ENCODE peak calls at places on chromosomes 12 and 14, in four cellular contexts. One of them, this sample, is unnamed.

GRCh38 chr14:50303744-50304471 is 8.1 kb downstream of the L2HGDH start:
- DNase-seq in Panc1: no peak
- DNase-seq in HCT116: no peak
- DNase-seq in GM23338: no peak
- DNase-seq in this sample: peak

GRCh38 chr12:110667671-110668070 is 21.2 kb downstream of the HVCN1 start:
- DNase-seq in Panc1: no peak
- DNase-seq in HCT116: no peak
- DNase-seq in GM23338: no peak
- DNase-seq in this sample: no peak

GRCh38 chr12:34386016-34386415 is 363.7 kb downstream of the ALG10 start:
- DNase-seq in GM23338: no peak
- DNase-seq in HCT116: no peak
- DNase-seq in Panc1: no peak
- DNase-seq in this sample: no peak

GRCh38 chr12:51848843-51849735 is 571 bp upstream of the FIGNL2 start:
- DNase-seq in Panc1: no peak
- DNase-seq in GM23338: peak
- DNase-seq in HCT116: no peak
- DNase-seq in this sample: no peak

GRCh38 chr12:131883521-131883900 is 10.9 kb upstream of the ULK1 start:
- DNase-seq in Panc1: no peak
- DNase-seq in HCT116: no peak
- DNase-seq in GM23338: no peak
- DNase-seq in this sample: no peak

GRCh38 chr12:4679711-4680110 is 30.8 kb downstream of the NDUFA9 start:
- DNase-seq in HCT116: no peak
- DNase-seq in Panc1: no peak
- DNase-seq in GM23338: no peak
- DNase-seq in this sample: no peak

GRCh38 chr14:95253039-95253620 is 66.6 kb downstream of the CLMN start:
- DNase-seq in HCT116: no peak
- DNase-seq in GM23338: no peak
- DNase-seq in Panc1: no peak
- DNase-seq in this sample: no peak

GRCh38 chr12:128076188-128076587 is 190.8 kb upstream of the TMEM132C start:
- DNase-seq in HCT116: no peak
- DNase-seq in GM23338: no peak
- DNase-seq in Panc1: peak
- DNase-seq in this sample: no peak

GRCh38 chr14:20714593-20715250 is 26.2 kb downstream of the ANG start:
- DNase-seq in HCT116: no peak
- DNase-seq in Panc1: no peak
- DNase-seq in GM23338: no peak
- DNase-seq in this sample: peak

GRCh38 chr12:101475751-101476305 is 692 bp downstream of the SPIC start:
- DNase-seq in GM23338: no peak
- DNase-seq in Panc1: no peak
- DNase-seq in HCT116: no peak
- DNase-seq in this sample: no peak

GRCh38 chr14:44339256-44339655 is 167.8 kb downstream of the FSCB start:
- DNase-seq in Panc1: no peak
- DNase-seq in HCT116: no peak
- DNase-seq in GM23338: no peak
- DNase-seq in this sample: no peak

GRCh38 chr14:97456958-97457357 is 659.8 kb downstream of the VRK1 start:
- DNase-seq in Panc1: no peak
- DNase-seq in GM23338: no peak
- DNase-seq in HCT116: no peak
- DNase-seq in this sample: no peak

GRCh38 chr14:90522585-90523191 is 125.9 kb downstream of the CALM1 start:
- DNase-seq in GM23338: no peak
- DNase-seq in HCT116: no peak
- DNase-seq in Panc1: no peak
- DNase-seq in this sample: no peak

GRCh38 chr12:12628013-12628412 is 16.3 kb downstream of the CREBL2 start:
- DNase-seq in Panc1: no peak
- DNase-seq in GM23338: no peak
- DNase-seq in HCT116: no peak
- DNase-seq in this sample: no peak

GRCh38 chr12:116922194-116922897 is 11.6 kb downstream of the FBXW8 start:
- DNase-seq in GM23338: no peak
- DNase-seq in HCT116: no peak
- DNase-seq in Panc1: no peak
- DNase-seq in this sample: no peak

GRCh38 chr14:67879026-67879425 is 59.4 kb downstream of the RAD51B start:
- DNase-seq in HCT116: no peak
- DNase-seq in GM23338: no peak
- DNase-seq in Panc1: no peak
- DNase-seq in this sample: no peak

GRCh38 chr12:95304673-95305198 is 87.1 kb downstream of the VEZT start:
- DNase-seq in Panc1: no peak
- DNase-seq in GM23338: no peak
- DNase-seq in HCT116: no peak
- DNase-seq in this sample: no peak

GRCh38 chr12:76799362-76799761 is 35.4 kb downstream of the ZDHHC17 start:
- DNase-seq in GM23338: no peak
- DNase-seq in Panc1: no peak
- DNase-seq in HCT116: no peak
- DNase-seq in this sample: no peak

GRCh38 chr12:116990971-116991966 is 80.5 kb downstream of the FBXW8 start:
- DNase-seq in Panc1: no peak
- DNase-seq in HCT116: no peak
- DNase-seq in GM23338: no peak
- DNase-seq in this sample: no peak

GRCh38 chr12:68158427-68158826 is 1.1 kb downstream of the IFNG start:
- DNase-seq in HCT116: peak
- DNase-seq in GM23338: peak
- DNase-seq in Panc1: no peak
- DNase-seq in this sample: peak

GRCh38 chr14:22870811-22871199 is 735 bp upstream of the LRP10 start:
- DNase-seq in GM23338: no peak
- DNase-seq in HCT116: no peak
- DNase-seq in Panc1: no peak
- DNase-seq in this sample: no peak

GRCh38 chr14:75906680-75907280 is 75.0 kb downstream of the TGFB3 start:
- DNase-seq in GM23338: peak
- DNase-seq in Panc1: peak
- DNase-seq in HCT116: peak
- DNase-seq in this sample: peak

GRCh38 chr14:57533214-57533613 is 39.6 kb upstream of the CCDC198 start:
- DNase-seq in GM23338: peak
- DNase-seq in HCT116: peak
- DNase-seq in Panc1: peak
- DNase-seq in this sample: peak

GRCh38 chr14:77243853-77244252 is 27.2 kb downstream of the NGB start:
- DNase-seq in Panc1: no peak
- DNase-seq in HCT116: no peak
- DNase-seq in GM23338: no peak
- DNase-seq in this sample: peak

GRCh38 chr14:80477388-80478160 is 266.3 kb upstream of the DIO2 start:
- DNase-seq in HCT116: no peak
- DNase-seq in GM23338: no peak
- DNase-seq in Panc1: no peak
- DNase-seq in this sample: no peak

GRCh38 chr12:98671459-98671858 is 26.4 kb downstream of the APAF1 start:
- DNase-seq in GM23338: no peak
- DNase-seq in Panc1: no peak
- DNase-seq in HCT116: no peak
- DNase-seq in this sample: no peak

GRCh38 chr12:68378859-68379628 is 46.9 kb upstream of the MDM1 start:
- DNase-seq in Panc1: no peak
- DNase-seq in HCT116: no peak
- DNase-seq in GM23338: no peak
- DNase-seq in this sample: peak

GRCh38 chr12:111447571-111448265 is 42.0 kb downstream of the SH2B3 start:
- DNase-seq in HCT116: no peak
- DNase-seq in GM23338: no peak
- DNase-seq in Panc1: no peak
- DNase-seq in this sample: no peak

GRCh38 chr12:129081755-129082250 is 228.5 kb downstream of the GLT1D1 start:
- DNase-seq in HCT116: no peak
- DNase-seq in Panc1: no peak
- DNase-seq in GM23338: no peak
- DNase-seq in this sample: no peak

GRCh38 chr12:129762436-129762835 is 141.4 kb downstream of the TMEM132D start:
- DNase-seq in GM23338: no peak
- DNase-seq in Panc1: no peak
- DNase-seq in HCT116: no peak
- DNase-seq in this sample: no peak

GRCh38 chr12:12016284-12017100 is 54.2 kb upstream of the BCL2L14 start:
- DNase-seq in GM23338: no peak
- DNase-seq in Panc1: no peak
- DNase-seq in HCT116: no peak
- DNase-seq in this sample: no peak

GRCh38 chr12:91681751-91682150 is 463.9 kb downstream of the BTG1 start:
- DNase-seq in GM23338: no peak
- DNase-seq in Panc1: no peak
- DNase-seq in HCT116: no peak
- DNase-seq in this sample: no peak

GRCh38 chr12:31626270-31626669 is 33.2 kb upstream of the ETFBKMT start:
- DNase-seq in GM23338: no peak
- DNase-seq in HCT116: no peak
- DNase-seq in Panc1: no peak
- DNase-seq in this sample: no peak

DNA sequence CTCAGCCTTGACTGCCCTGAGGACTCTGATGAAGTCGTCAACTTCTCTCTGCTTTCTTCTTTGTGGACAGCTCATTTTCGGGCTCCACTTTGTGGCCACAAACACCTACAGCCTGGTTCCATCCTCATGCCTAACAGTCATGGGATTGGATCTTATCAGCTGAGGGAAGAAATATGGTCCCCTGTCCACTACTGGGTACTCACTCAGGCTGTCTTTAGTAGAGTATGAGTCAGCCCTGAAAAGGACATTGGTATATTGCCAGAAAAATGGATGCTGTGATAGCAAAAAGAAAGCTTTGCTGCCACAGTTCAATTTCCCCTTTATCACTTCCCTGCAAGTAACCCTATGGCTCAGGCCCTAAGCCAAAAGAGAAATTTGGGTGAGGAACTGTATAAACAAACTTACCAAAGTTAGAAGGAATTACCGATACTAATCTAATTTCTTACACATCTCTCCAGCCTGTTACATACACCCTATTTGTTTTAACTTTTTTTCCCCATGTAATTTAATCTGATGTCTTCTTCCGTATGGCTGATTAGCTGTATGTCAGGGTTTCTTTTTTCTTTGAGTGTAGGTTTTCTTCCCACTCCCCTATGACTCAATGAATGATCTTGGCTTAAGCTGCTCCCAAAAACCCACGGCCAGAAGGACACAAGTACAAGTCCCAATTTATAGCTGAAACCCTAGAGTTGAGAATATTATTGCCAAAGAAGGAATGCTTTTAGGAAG is 29.1 kb downstream of the MTHFD1 start:
- DNase-seq in GM23338: no peak
- DNase-seq in HCT116: no peak
- DNase-seq in Panc1: no peak
- DNase-seq in this sample: no peak
- TF ChIP-seq REST in GM23338: no peak
- TF ChIP-seq REST in HCT116: no peak
- TF ChIP-seq REST in Panc1: no peak
- TF ChIP-seq REST in this sample: no peak

GRCh38 chr12:19194963-19195362 is 65.4 kb downstream of the PLEKHA5 start:
- DNase-seq in GM23338: no peak
- DNase-seq in HCT116: no peak
- DNase-seq in Panc1: no peak
- DNase-seq in this sample: no peak
- TF ChIP-seq POLR2AphosphoS5 in GM23338: no peak
- TF ChIP-seq POLR2AphosphoS5 in HCT116: no peak
- TF ChIP-seq POLR2AphosphoS5 in Panc1: no peak
- TF ChIP-seq POLR2AphosphoS5 in this sample: no peak

DNA sequence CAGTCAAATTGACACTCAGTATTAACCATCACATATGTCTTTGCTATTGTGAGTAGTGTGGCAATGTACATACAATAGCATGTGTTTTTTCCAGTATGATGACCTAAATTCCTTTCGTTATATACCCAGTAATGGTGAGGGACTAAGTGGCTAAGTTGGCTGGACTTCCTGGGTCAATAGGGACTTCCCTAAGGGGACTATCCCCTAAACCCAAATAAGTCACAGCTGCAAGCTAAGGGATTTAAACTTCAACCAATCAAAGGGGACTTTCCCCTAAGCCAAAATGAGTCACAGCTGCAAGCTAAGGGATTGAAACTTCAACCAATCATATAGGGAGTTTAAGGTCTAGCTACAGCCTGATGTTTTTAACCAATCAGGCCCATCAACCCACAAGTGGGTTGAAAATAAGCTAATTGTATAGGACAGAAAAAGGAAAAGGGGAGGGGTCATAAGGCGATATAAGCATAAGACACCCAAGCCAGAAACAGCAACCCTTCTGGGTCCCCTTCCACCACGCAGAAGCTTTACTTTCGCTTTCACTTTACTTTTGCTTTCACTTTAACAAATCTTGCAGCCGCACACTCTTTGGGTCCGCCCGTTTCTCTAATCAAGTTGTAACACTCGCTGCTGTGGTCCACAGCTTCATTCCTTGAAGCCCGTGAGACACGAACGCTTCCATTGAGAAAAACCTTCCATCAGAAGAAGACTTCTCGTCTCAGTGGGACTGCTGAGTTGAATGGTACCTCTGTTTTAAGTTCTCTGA is 404.4 kb downstream of the FLRT2 start:
- DNase-seq in GM23338: peak
- DNase-seq in HCT116: no peak
- DNase-seq in Panc1: peak
- DNase-seq in this sample: peak
- H3K27ac ChIP-seq in GM23338: no peak
- H3K27ac ChIP-seq in HCT116: no peak
- H3K27ac ChIP-seq in Panc1: peak
- H3K27ac ChIP-seq in this sample: peak

DNA sequence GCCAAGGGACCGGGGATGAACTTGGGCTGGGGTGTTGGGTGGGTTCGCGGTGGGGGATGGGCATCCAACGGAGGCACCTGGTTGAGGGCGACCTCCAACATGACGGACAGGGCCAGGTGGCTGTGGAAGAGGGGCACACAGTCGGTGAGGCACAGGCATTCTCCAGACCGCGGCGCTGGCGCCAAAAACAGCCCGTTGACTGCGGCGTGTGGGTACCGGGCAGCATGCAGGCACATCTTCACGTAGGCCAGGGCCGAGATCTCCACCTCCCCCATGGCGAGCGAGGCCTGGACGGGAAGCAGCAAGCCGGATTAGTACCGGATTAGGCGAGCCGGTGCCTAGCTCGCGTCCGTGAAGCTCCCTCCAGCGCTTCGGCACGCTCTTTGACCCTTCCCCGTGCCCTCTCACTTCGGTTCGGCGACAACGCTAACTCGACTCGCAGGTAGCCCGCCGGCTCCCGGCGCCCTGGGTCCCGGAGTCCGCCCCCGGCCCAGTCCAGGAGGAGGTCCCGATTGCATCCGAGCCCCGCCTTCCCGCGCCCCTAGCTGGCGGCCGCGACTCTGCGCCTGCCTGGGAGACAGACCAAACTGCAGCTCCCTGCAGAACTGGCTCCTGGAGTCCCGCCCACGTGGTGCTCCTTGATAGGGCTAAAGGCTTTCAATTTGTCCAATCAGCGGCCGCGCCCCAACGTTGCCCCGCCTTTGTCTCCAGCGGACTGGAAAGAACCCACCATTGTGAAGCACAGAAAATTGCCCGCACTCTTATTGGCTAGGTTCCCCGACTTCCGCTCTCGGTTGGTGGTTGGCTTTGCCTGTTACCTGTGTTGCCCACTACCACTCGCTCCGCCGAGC is at the start of gene EMC9:
- DNase-seq in HCT116: peak
- DNase-seq in Panc1: peak
- DNase-seq in GM23338: peak
- DNase-seq in this sample: peak
- TF ChIP-seq REST in HCT116: no peak
- TF ChIP-seq REST in Panc1: no peak
- TF ChIP-seq REST in GM23338: no peak
- TF ChIP-seq REST in this sample: no peak